ENCODE peak calls at places on chromosome 13, in eight cellular contexts. P is endodermal cell, W is left ventricle myocardium inferior, O is upper lobe of left lung, N is K562, V is fibroblast of lung, T is neural progenitor cell, U is AG10803. E is an unnamed sample.

GRCh38 chr13:80029170-80029569 is 311.8 kb downstream of the SPRY2 start:
- DNase-seq in P (no peak), W (no peak), O (no peak), N (no peak), V (no peak), T (no peak), U (no peak), E (no peak)

GRCh38 chr13:24083722-24084421 is 76.6 kb upstream of the SPATA13 start:
- DNase-seq in P (no peak), W (no peak), O (no peak), N (no peak), V (no peak), T (peak; percentile 74), U (no peak), E (no peak)

GRCh38 chr13:95204231-95204765 is 97.0 kb downstream of the ABCC4 start:
- DNase-seq in P (no peak), W (no peak), O (no peak), N (no peak), V (no peak), T (no peak), U (no peak), E (no peak)

GRCh38 chr13:31174018-31174417 is 12.3 kb upstream of the HSPH1 start:
- DNase-seq in P (no peak), W (no peak), O (no peak), N (no peak), V (peak; percentile 68), T (no peak), U (peak; percentile 20), E (no peak)

GRCh38 chr13:48571121-48571901 is 38.4 kb upstream of the RCBTB2 start:
- DNase-seq in P (no peak), W (no peak), O (no peak), N (no peak), V (peak; percentile 79), T (no peak), U (peak; percentile 82), E (no peak)

GRCh38 chr13:111359237-111359915 is 38.9 kb downstream of the TEX29 start:
- DNase-seq in P (peak; percentile 87), W (no peak), O (no peak), N (no peak), V (peak; percentile 11), T (peak; percentile 63), U (peak; percentile 45), E (no peak)

GRCh38 chr13:84823528-84823927 is 941.3 kb upstream of the SLITRK1 start:
- DNase-seq in P (no peak), W (no peak), O (no peak), N (no peak), V (no peak), T (no peak), U (no peak), E (no peak)

GRCh38 chr13:28429685-28430290 is 65.1 kb downstream of the FLT1 start:
- DNase-seq in P (peak; percentile 86), W (no peak), O (no peak), N (no peak), V (no peak), T (no peak), U (peak; percentile 35), E (peak; percentile 19)

GRCh38 chr13:110108348-110109139 is 198.4 kb downstream of the COL4A1 start:
- DNase-seq in P (peak; percentile 93), W (peak; percentile 80), O (peak; percentile 74), N (no peak), V (peak; percentile 89), T (peak; percentile 75), U (peak; percentile 90), E (no peak)

GRCh38 chr13:67023088-67023893 is 206.8 kb downstream of the PCDH9 start:
- DNase-seq in P (no peak), W (no peak), O (peak; percentile 55), N (no peak), V (peak; percentile 88), T (peak; percentile 54), U (peak; percentile 49), E (no peak)

GRCh38 chr13:27270594-27271520 is at the start of gene RASL11A:
- DNase-seq in P (peak; percentile 94), W (peak; percentile 88), O (peak; percentile 89), N (peak; percentile 82), V (peak; percentile 94), T (peak; percentile 94), U (peak; percentile 82), E (peak; percentile 85)

GRCh38 chr13:79171131-79172061 is 234.7 kb downstream of the RBM26 start:
- DNase-seq in P (peak; percentile 54), W (no peak), O (no peak), N (no peak), V (no peak), T (peak; percentile 88), U (no peak), E (no peak)

GRCh38 chr13:37889102-37889501 is 19.5 kb upstream of the TRPC4 start:
- DNase-seq in P (no peak), W (no peak), O (no peak), N (no peak), V (peak; percentile 35), T (no peak), U (no peak), E (no peak)

GRCh38 chr13:62019858-62020257 is 604.2 kb upstream of the PCDH20 start:
- DNase-seq in P (no peak), W (no peak), O (no peak), N (no peak), V (no peak), T (no peak), U (no peak), E (no peak)

GRCh38 chr13:72565893-72566292 is 161.5 kb downstream of the MZT1 start:
- DNase-seq in P (no peak), W (no peak), O (no peak), N (no peak), V (peak; percentile 61), T (peak; percentile 65), U (peak; percentile 12), E (no peak)

GRCh38 chr13:45500492-45501174 is 35.9 kb downstream of the COG3 start:
- DNase-seq in P (no peak), W (no peak), O (no peak), N (no peak), V (peak; percentile 94), T (no peak), U (peak; percentile 90), E (no peak)

GRCh38 chr13:114285166-114285808 is 3.9 kb downstream of the UPF3A start:
- DNase-seq in P (no peak), W (no peak), O (no peak), N (no peak), V (no peak), T (no peak), U (peak; percentile 11), E (no peak)

GRCh38 chr13:111973186-111974064 is 93.5 kb upstream of the SOX1 start:
- DNase-seq in P (no peak), W (no peak), O (no peak), N (no peak), V (no peak), T (peak; percentile 64), U (no peak), E (no peak)

GRCh38 chr13:86108334-86108733 is 309.1 kb upstream of the SLITRK6 start:
- DNase-seq in P (no peak), W (no peak), O (no peak), N (no peak), V (no peak), T (no peak), U (no peak), E (no peak)

GRCh38 chr13:35953537-35954206 is 177.5 kb downstream of the DCLK1 start:
- DNase-seq in P (peak; percentile 88), W (peak; percentile 73), O (peak; percentile 36), N (peak; percentile 5), V (peak; percentile 96), T (peak; percentile 86), U (peak; percentile 98), E (no peak)

GRCh38 chr13:28478127-28478526 is 16.8 kb downstream of the FLT1 start:
- DNase-seq in P (no peak), W (no peak), O (no peak), N (no peak), V (peak; percentile 76), T (no peak), U (peak; percentile 57), E (no peak)

GRCh38 chr13:110509971-110510786 is 51.3 kb downstream of the RAB20 start:
- DNase-seq in P (no peak), W (peak; percentile 48), O (no peak), N (peak; percentile 37), V (no peak), T (no peak), U (peak; percentile 22), E (no peak)

GRCh38 chr13:76820759-76821158 is 65.4 kb downstream of the KCTD12 start:
- DNase-seq in P (no peak), W (peak; percentile 61), O (no peak), N (no peak), V (peak; percentile 36), T (no peak), U (peak; percentile 75), E (no peak)

GRCh38 chr13:98144501-98145350 is 1.8 kb downstream of the FARP1 start:
- DNase-seq in P (peak; percentile 80), W (no peak), O (peak; percentile 32), N (no peak), V (peak; percentile 77), T (peak; percentile 81), U (peak; percentile 69), E (no peak)
- TF ChIP-seq CTCF in P (peak; percentile 63), W (no peak), O (no peak), N (no peak), V (peak; percentile 42), T (peak; percentile 40), U (peak; percentile 53), E (no peak)

GRCh38 chr13:113211774-113212173 is 2.4 kb downstream of the CUL4A start:
- DNase-seq in P (peak; percentile 80), W (no peak), O (no peak), N (no peak), V (no peak), T (peak; percentile 51), U (no peak), E (no peak)
- TF ChIP-seq CTCF in P (peak; percentile 71), W (peak; percentile 16), O (no peak), N (peak; percentile 97), V (no peak), T (peak; percentile 25), U (peak; percentile 4), E (no peak)

DNA sequence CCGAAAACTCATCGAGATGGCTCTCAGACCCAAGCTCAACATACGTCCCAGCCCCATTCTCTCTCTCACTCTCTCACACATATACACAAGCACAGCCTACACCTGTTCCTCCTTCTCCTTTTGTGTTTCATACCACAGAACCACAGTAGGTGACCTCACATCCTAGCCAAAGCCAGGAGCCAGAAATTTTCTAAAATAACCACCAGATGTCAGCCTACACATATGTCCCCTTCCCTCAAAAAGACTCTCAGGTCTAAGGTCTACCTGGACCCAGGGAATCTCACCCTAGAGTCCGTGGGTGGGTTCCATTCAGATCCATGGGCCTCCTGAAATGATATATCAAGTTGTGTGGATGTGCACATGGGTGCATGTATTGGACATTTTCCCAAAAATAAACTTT is 104.2 kb upstream of the IPO5 start:
- DNase-seq in P (peak; percentile 62), W (no peak), O (no peak), N (peak; percentile 16), V (peak; percentile 37), T (peak; percentile 20), U (peak; percentile 17), E (no peak)
- TF ChIP-seq CTCF in P (peak; percentile 80), W (peak; percentile 34), O (no peak), N (peak; percentile 41), V (peak; percentile 44), T (peak; percentile 55), U (peak; percentile 53), E (no peak)

DNA sequence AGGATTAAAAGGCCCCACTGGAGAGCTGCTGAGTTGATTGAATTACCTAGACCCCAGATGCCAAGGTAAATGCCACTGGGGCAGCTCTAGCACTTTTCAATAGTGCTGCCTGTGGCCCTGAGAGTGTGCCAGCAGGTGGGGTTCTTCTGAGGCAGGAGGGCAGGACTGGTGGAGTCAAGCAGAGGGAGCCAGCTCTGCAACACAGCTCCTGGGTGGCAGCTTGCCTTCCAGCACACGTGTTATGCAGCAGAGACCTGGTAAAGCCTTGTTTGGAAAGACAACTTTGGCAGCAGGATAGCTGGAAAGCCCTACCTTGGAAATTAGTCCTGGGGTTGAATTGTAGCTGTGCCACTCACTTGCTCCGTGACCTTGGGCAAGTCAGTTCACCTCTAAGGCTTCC is 306.6 kb downstream of the ATP8A2 start:
- DNase-seq in P (peak; percentile 59), W (no peak), O (no peak), N (no peak), V (no peak), T (no peak), U (no peak), E (no peak)
- TF ChIP-seq CTCF in P (peak; percentile 60), W (peak; percentile 23), O (no peak), N (no peak), V (no peak), T (no peak), U (no peak), E (no peak)

E was measured in activated B cell treated with CpG ODN at 0.5 μM for 24 hours.